ENCODE peak calls at places on chromosomes 3 and 15, in four cellular contexts. N is nephron progenitor cell, T is kidney tubule cell, B is glutamatergic neuron. U is an unnamed sample.

GRCh38 chr15:39591896-39592315 is 11.0 kb downstream of the THBS1 start:
- DNase-seq in N (no peak), T (peak), B (no peak), U (no peak)

GRCh38 chr3:102224171-102224570 is 210.6 kb upstream of the ZPLD1 start:
- DNase-seq in N (no peak), T (peak), B (no peak), U (peak)

GRCh38 chr3:46386206-46386605 is 15.5 kb downstream of the CCR5 start:
- DNase-seq in N (no peak), T (peak), B (no peak), U (peak)

GRCh38 chr3:61824553-61825135 is 263.3 kb downstream of the PTPRG start:
- DNase-seq in N (no peak), T (peak), B (no peak), U (peak)

GRCh38 chr3:58176827-58177489 is 33.8 kb downstream of the DNASE1L3 start:
- DNase-seq in N (no peak), T (peak), B (no peak), U (no peak)

GRCh38 chr3:78337801-78338211 is 1297.9 kb downstream of the ROBO2 start:
- DNase-seq in N (no peak), T (peak), B (no peak), U (peak)

GRCh38 chr3:96324087-96324486 is 490.3 kb upstream of the EPHA6 start:
- DNase-seq in N (no peak), T (no peak), B (no peak), U (no peak)

GRCh38 chr3:126911162-126912026 is 71.5 kb upstream of the PLXNA1 start:
- DNase-seq in N (no peak), T (peak), B (no peak), U (peak)

GRCh38 chr3:71210257-71211002 is 373.1 kb downstream of the FOXP1 start:
- DNase-seq in N (no peak), T (peak), B (no peak), U (peak)

GRCh38 chr3:182438398-182438797 is 354.9 kb upstream of the ATP11B start:
- DNase-seq in N (no peak), T (no peak), B (no peak), U (no peak)

GRCh38 chr3:128307781-128308469 is 154.6 kb downstream of the EEFSEC start:
- DNase-seq in N (no peak), T (no peak), B (no peak), U (no peak)

GRCh38 chr15:40470423-40471104 is at the start of gene CHST14:
- DNase-seq in N (peak), T (peak), B (peak), U (peak)

GRCh38 chr3:119630119-119630518 is 30.3 kb downstream of the POPDC2 start:
- DNase-seq in N (no peak), T (no peak), B (no peak), U (no peak)

GRCh38 chr15:53658827-53659226 is 100.6 kb downstream of the WDR72 start:
- DNase-seq in N (no peak), T (no peak), B (no peak), U (peak)

GRCh38 chr15:32029409-32029861 is 880 bp upstream of the CHRNA7 start:
- DNase-seq in N (peak), T (peak), B (peak), U (no peak)